ENCODE peak calls at places on chromosomes 4 and X, in seven cellular contexts. F, I, G, Y, X, W and J are unnamed samples.
A peak's percentile ranks its signal among the peaks of the same experiment; 100 is the strongest.

GRCh38 chr4:187478292-187479205 is 517.0 kb upstream of the ZFP42 start:
- DNase-seq in Y (no peak), G (no peak), W (no peak), X (no peak), I (no peak), F (no peak), J (no peak)

GRCh38 chr4:80362578-80363181 is 27.1 kb downstream of the CFAP299 start:
- DNase-seq in W (peak; percentile 20), G (no peak), I (peak; percentile 4), X (no peak), F (no peak), Y (peak; percentile 68), J (peak; percentile 53)

GRCh38 chr4:125741825-125742452 is 427.2 kb downstream of the FAT4 start:
- DNase-seq in X (no peak), G (no peak), W (peak; percentile 1), I (no peak), F (peak; percentile 13), Y (no peak), J (peak; percentile 21)

GRCh38 chrX:68822641-68823410 is 6.0 kb upstream of the EFNB1 start:
- DNase-seq in F (peak; percentile 32), I (peak; percentile 23), Y (no peak), X (no peak), G (no peak), W (peak; percentile 28), J (peak; percentile 71)

GRCh38 chr4:4569036-4569435 is 27.2 kb upstream of the STX18 start:
- DNase-seq in F (no peak), W (no peak), Y (no peak), G (no peak), X (no peak), I (no peak), J (no peak)

GRCh38 chrX:10365532-10366265 is 208.9 kb downstream of the CLCN4 start:
- DNase-seq in W (no peak), X (no peak), I (no peak), Y (no peak), G (no peak), F (no peak), J (no peak)

GRCh38 chrX:7941390-7942042 is 14.3 kb upstream of the PNPLA4 start:
- DNase-seq in I (no peak), W (peak; percentile 3), F (no peak), Y (peak; percentile 9), G (no peak), X (no peak), J (no peak)

GRCh38 chrX:135421537-135421931 is 210 bp upstream of the SMIM10L2A start:
- DNase-seq in X (peak; percentile 19), I (peak; percentile 62), Y (peak; percentile 88), F (peak; percentile 96), G (peak; percentile 51), W (no peak), J (peak; percentile 95)

GRCh38 chr4:1512738-1513660 is 106.8 kb upstream of the NKX1-1 start:
- DNase-seq in X (no peak), I (peak; percentile 15), W (peak; percentile 16), F (peak; percentile 84), Y (peak; percentile 78), G (no peak), J (peak; percentile 90)

GRCh38 chr4:152301381-152301780 is 234.5 kb downstream of the FBXW7 start:
- DNase-seq in G (no peak), W (no peak), I (no peak), Y (no peak), X (no peak), F (no peak), J (no peak)

GRCh38 chr4:169249214-169249973 is 21.4 kb downstream of the SH3RF1 start:
- DNase-seq in Y (no peak), I (no peak), F (no peak), X (no peak), G (no peak), W (peak; percentile 90), J (no peak)

GRCh38 chrX:9163153-9163790 is 129.3 kb upstream of the FAM9B start:
- DNase-seq in X (no peak), I (no peak), G (no peak), Y (no peak), W (no peak), F (no peak), J (no peak)

GRCh38 chrX:47201545-47201944 is 7.9 kb downstream of the UBA1 start:
- DNase-seq in G (no peak), I (no peak), W (no peak), F (no peak), Y (no peak), X (no peak), J (no peak)

GRCh38 chr4:109410776-109411175 is 22.8 kb upstream of the SEC24B start:
- DNase-seq in X (no peak), F (no peak), Y (no peak), I (peak; percentile 19), W (no peak), G (no peak), J (no peak)

GRCh38 chr4:124104101-124104500 is 608.4 kb downstream of the ANKRD50 start:
- DNase-seq in F (no peak), Y (no peak), X (no peak), G (no peak), W (no peak), I (no peak), J (no peak)

GRCh38 chr4:69799337-69799736 is 38.9 kb upstream of the SULT1B1 start:
- DNase-seq in G (no peak), I (no peak), Y (no peak), W (no peak), X (no peak), F (no peak), J (no peak)

GRCh38 chr4:1903035-1903434 is 31.8 kb downstream of the NSD2 start:
- DNase-seq in X (no peak), I (no peak), F (no peak), Y (no peak), W (no peak), G (no peak), J (no peak)

GRCh38 chrX:10235851-10236250 is 79.1 kb downstream of the CLCN4 start:
- DNase-seq in X (no peak), W (peak; percentile 3), G (no peak), Y (no peak), F (no peak), I (no peak), J (no peak)

GRCh38 chr4:110532901-110533589 is 57.1 kb downstream of the ENPEP start:
- DNase-seq in G (no peak), F (no peak), I (no peak), X (no peak), Y (no peak), W (no peak), J (no peak)

GRCh38 chr4:19324175-19324574 is 927.5 kb upstream of the SLIT2 start:
- DNase-seq in G (no peak), F (no peak), I (no peak), X (no peak), Y (no peak), W (no peak), J (no peak)

GRCh38 chr4:19329631-19330030 is 922.1 kb upstream of the SLIT2 start:
- DNase-seq in Y (no peak), X (no peak), G (no peak), I (no peak), W (no peak), F (no peak), J (no peak)

GRCh38 chr4:19329077-19329476 is 922.6 kb upstream of the SLIT2 start:
- DNase-seq in Y (no peak), G (no peak), F (no peak), X (no peak), I (no peak), W (no peak), J (no peak)

DNA sequence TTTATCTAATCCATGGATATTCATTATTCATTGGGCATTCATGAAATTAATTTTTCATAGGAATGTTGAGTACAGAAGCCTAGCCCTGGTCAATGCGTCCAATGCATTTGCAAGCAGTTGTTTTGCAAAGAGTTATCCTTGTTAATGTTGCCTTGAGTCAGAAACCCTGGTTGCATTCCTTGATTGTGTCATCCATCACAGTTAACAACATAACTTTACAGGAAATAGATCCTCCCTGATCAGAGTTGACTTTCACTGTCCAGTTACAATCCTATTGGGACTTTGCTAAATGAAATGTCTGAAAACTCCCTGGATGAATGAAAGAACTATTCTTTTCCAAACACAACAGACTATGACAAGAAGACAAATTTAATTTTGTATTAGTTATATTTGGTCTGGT is 924.3 kb upstream of the SLIT2 start:
- DNase-seq in X (no peak), W (no peak), F (no peak), Y (no peak), I (no peak), G (no peak), J (no peak)
- TF ChIP-seq SP1 in X (no peak), W (no peak), F (no peak), Y (no peak), I (no peak), G (no peak), J (no peak)

DNA sequence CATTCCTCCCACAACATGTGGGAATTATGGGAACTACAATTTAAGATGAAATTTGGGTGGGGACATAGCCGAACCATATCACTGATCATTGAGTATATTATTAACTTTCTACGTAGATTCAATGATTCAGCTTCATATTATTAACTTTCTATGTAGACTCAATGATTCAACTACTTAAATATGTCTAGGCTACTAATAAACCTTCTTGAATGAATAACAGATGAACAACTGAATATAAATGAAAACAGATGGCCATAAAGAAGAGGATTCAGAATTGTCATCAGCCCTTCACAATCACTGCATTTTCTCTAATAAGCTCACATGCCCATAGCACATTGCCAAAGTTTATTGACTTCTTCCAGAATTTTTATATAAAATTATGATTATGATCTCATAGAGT is 57.0 kb downstream of the CEP44 start:
- DNase-seq in W (no peak), I (no peak), Y (no peak), X (no peak), F (no peak), G (no peak), J (no peak)
- TF ChIP-seq SP1 in W (no peak), I (no peak), Y (no peak), X (no peak), F (no peak), G (no peak), J (no peak)

GRCh38 chr4:149291463-149291862 is 524.2 kb downstream of the IQCM start:
- DNase-seq in F (no peak), I (no peak), G (no peak), W (no peak), X (no peak), Y (no peak), J (no peak)
- TF ChIP-seq SP1 in F (no peak), I (no peak), G (no peak), W (no peak), X (no peak), Y (no peak), J (no peak)

DNA sequence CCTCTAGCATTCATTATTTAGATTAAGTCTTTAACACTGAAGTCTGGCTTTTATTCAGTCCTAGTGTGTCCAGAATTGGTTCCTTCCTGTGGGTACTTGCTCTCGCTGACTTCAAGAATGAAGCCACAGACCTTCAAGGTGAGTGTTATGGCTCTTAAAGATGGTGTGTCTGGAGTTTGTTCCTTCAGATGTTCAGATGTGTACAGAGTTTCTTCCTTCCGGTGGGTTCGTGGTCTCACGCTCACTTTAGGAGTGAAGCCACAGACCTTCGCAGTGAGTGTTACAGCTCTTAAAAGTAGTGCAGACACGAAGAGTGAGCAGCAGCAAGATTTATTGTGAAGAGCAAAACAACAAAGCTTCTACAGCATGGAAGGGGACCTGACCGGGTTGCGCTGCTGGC is 860.6 kb downstream of the STIM2 start:
- DNase-seq in I (no peak), X (no peak), Y (no peak), G (no peak), F (no peak), W (no peak), J (no peak)
- TF ChIP-seq SP1 in I (no peak), X (no peak), Y (no peak), G (no peak), F (no peak), W (no peak), J (no peak)

GRCh38 chr4:121034010-121034409 is 38.3 kb downstream of the NDNF start:
- DNase-seq in G (no peak), Y (no peak), I (no peak), F (no peak), W (no peak), X (no peak), J (no peak)
- TF ChIP-seq SP1 in G (no peak), Y (no peak), I (no peak), F (no peak), W (no peak), X (no peak), J (no peak)